ENCODE peak calls at places on chromosomes 13 and 19, in seven cellular contexts. V, R, S, I, D, P and A are unnamed samples. For H3K4me1, the result is how much of the 10 kb centered on the place peaks cover.

GRCh38 chr19:47719047-47719885 is 6.0 kb downstream of the EHD2 start:
- DNase-seq in P (peak), V (peak), R (peak), I (peak), S (peak), D (peak), A (peak)

GRCh38 chr13:31891472-31891871 is 140.1 kb upstream of the FRY start:
- DNase-seq in S (no peak), R (no peak), I (no peak), D (no peak), P (no peak), V (no peak), A (peak)

GRCh38 chr19:54882758-54883157 is 8.7 kb downstream of the FCAR start:
- DNase-seq in I (no peak), S (no peak), R (no peak), V (no peak), P (no peak), D (no peak), A (no peak)

GRCh38 chr13:76319921-76320320 is 566.3 kb downstream of the KCTD12 start:
- DNase-seq in I (no peak), S (no peak), D (no peak), V (no peak), R (no peak), P (no peak), A (no peak)

GRCh38 chr13:112052213-112052612 is 14.7 kb upstream of the SOX1 start:
- DNase-seq in V (no peak), S (no peak), P (no peak), D (no peak), I (no peak), R (no peak), A (no peak)

GRCh38 chr19:18274776-18275356 is 614 bp upstream of the IQCN start:
- DNase-seq in V (peak), S (peak), I (peak), D (peak), P (peak), R (peak), A (peak)

GRCh38 chr13:111508164-111508870 is 187.9 kb downstream of the TEX29 start:
- DNase-seq in I (no peak), V (no peak), R (no peak), D (no peak), P (no peak), S (no peak), A (no peak)

GRCh38 chr13:67792151-67792665 is 562.1 kb upstream of the PCDH9 start:
- DNase-seq in S (no peak), R (no peak), P (no peak), V (no peak), D (no peak), I (no peak), A (no peak)

GRCh38 chr13:111949311-111949710 is 117.6 kb upstream of the SOX1 start:
- DNase-seq in P (no peak), R (no peak), I (no peak), V (no peak), S (no peak), D (no peak), A (no peak)

GRCh38 chr13:75347925-75348324 is 134.0 kb downstream of the TBC1D4 start:
- DNase-seq in R (no peak), I (no peak), P (no peak), D (no peak), V (no peak), S (no peak), A (no peak)

GRCh38 chr13:103716689-103717088 is 650.5 kb upstream of the SLC10A2 start:
- DNase-seq in S (no peak), V (no peak), I (no peak), P (no peak), R (no peak), D (no peak), A (no peak)

GRCh38 chr19:51735759-51736449 is 12.1 kb upstream of the HAS1 start:
- DNase-seq in S (no peak), I (peak), D (peak), P (peak), R (peak), V (peak), A (no peak)

GRCh38 chr13:28355822-28356371 is 139.0 kb downstream of the FLT1 start:
- DNase-seq in S (no peak), D (peak), I (no peak), V (no peak), P (no peak), R (no peak), A (no peak)

GRCh38 chr13:24511019-24511823 is 1.4 kb downstream of the PARP4 start:
- DNase-seq in D (peak), P (no peak), R (no peak), S (peak), I (no peak), V (peak), A (peak)

GRCh38 chr19:6062274-6062673 is 48.0 kb downstream of the RFX2 start:
- DNase-seq in R (peak), I (peak), D (no peak), V (peak), S (no peak), P (no peak), A (no peak)
- H3K4me1 ChIP-seq in R (half or more), I (under half), D (under half), V (half or more), S (half or more), P (under half), A (under half)

GRCh38 chr19:13850910-13851753 is 25.8 kb upstream of the NANOS3 start:
- DNase-seq in V (peak), P (peak), D (peak), R (peak), S (no peak), I (peak), A (peak)
- TF ChIP-seq POLR2A in V (peak), P (no peak), D (peak), R (no peak), S (no peak), I (peak), A (no peak)

GRCh38 chr19:33390908-33391630 is 17.6 kb downstream of the CEBPG start:
- DNase-seq in I (peak), P (no peak), D (no peak), V (no peak), R (no peak), S (no peak), A (no peak)
- H3K27ac ChIP-seq in I (no peak), P (peak), D (no peak), V (peak), R (peak), S (no peak), A (no peak)

GRCh38 chr19:4012092-4012974 is 4.8 kb downstream of the PIAS4 start:
- DNase-seq in I (no peak), S (no peak), P (no peak), R (no peak), D (no peak), V (peak), A (peak)
- H3K4me1 ChIP-seq in I (under half), S (under half), P (half or more), R (half or more), D (under half), V (half or more), A (under half)

DNA sequence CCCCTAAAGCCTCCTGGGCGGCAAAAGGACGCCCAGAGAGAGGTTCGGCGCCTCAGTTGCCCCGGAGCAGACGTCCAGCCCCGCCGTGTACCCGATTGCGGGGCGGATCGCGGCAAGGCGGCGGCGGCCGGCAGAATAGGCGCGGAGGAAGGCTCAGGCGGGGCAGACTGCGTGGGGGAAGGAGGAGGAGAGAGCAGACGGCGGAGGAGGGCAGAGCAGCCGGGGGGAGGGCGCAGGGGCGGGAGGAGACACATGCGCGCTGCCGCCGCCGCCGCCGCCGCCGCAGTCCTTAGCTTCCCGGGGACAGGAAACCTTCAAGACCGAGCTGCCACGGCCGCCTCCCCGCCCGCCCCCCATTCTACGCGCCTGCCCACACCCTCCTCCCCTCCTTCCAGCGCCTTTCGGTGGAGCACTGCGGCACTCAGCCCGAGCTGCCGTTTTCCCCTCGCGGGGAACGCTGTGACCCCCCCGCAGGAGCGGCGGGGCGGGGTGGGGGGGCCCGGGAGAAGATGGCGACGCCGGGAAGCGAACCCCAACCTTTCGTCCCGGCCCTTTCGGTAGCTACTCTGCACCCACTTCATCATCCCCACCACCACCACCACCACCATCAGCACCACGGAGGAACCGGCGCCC is at the start of gene LRCH1:
- DNase-seq in D (peak), V (peak), S (peak), P (peak), R (peak), I (peak), A (peak)
- TF ChIP-seq POLR2A in D (peak), V (peak), S (peak), P (peak), R (no peak), I (no peak), A (peak)

DNA sequence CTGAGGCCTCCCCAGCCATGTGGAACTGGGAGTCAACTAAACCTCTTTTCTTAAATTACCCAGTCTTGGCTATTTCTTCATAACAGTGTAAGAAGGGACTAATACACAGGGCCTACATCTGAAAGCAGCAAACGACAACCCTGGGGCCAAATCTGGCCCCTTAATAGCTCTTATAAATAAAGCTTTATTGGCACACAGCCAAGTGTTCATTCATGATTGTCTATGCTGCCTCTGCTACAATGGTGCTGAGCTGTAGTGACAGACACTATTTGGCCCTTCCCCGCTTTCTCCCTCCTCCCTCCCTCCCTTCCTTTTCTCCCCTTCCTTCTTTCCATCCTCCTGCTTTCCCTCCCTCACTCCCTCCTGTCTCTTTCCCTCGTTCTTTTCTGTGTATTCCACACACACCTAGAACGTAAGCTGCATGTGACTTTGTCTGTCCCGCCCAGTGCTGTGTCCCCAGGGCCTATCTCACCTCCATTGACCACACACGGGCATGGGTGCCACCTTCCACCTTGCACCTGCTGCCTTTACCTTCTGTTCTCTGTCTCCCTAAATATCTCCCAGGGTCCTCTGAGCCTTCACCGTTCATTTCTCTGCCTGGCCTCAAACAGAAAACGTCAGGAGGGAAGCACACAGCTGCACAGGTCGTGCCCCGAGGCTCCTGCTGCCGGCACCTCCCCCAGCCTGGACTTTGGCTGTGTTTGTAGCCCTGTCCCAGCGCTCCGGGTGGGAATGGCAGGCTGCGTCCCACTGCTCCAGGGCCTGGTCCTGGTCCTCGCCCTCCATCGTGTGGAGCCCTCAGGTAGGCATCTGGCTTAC is at the start of gene PROZ:
- DNase-seq in R (no peak), I (no peak), P (no peak), V (no peak), D (no peak), S (no peak), A (no peak)
- H3K27ac ChIP-seq in R (no peak), I (no peak), P (no peak), V (no peak), D (no peak), S (no peak), A (no peak)

GRCh38 chr19:15829786-15830185 is 14.3 kb upstream of the OR10H1 start:
- DNase-seq in S (no peak), P (no peak), R (no peak), I (no peak), D (no peak), V (no peak), A (no peak)
- H3K4me1 ChIP-seq in S (under half), P (under half), R (under half), I (under half), D (under half), V (under half), A (under half)